ENCODE peak calls at places on chromosomes 16 and 17, in nine cellular contexts. A is T-helper 9 cell, G is HTR-8/SVneo, Q is PC-3, D is cardiac fibroblast, S is fibroblast of the aortic adventitia, Y is hepatic stellate cell, W is kidney tubule cell, F is NCI-H524. L is an unnamed sample.
A peak's percentile ranks its signal among the peaks of the same experiment; 100 is the strongest.

GRCh38 chr17:81110488-81111040 is 54.7 kb upstream of the PVALEF start:
- DNase-seq in Q (no peak), F (no peak), G (no peak), W (no peak), D (no peak), Y (no peak), A (no peak), S (no peak), L (no peak)

GRCh38 chr16:81860310-81860709 is 81.2 kb downstream of the PLCG2 start:
- DNase-seq in W (no peak), S (no peak), Y (no peak), D (no peak), G (no peak), Q (no peak), F (no peak), A (no peak), L (no peak)

GRCh38 chr16:28264656-28265055 is 27.7 kb upstream of the SBK1 start:
- DNase-seq in W (peak; percentile 51), D (peak; percentile 74), S (no peak), Q (no peak), F (no peak), A (no peak), G (peak; percentile 36), Y (no peak), L (peak; percentile 12)

GRCh38 chr17:30113213-30113612 is 3.4 kb upstream of the NSRP1 start:
- DNase-seq in Q (peak; percentile 96), D (no peak), A (no peak), W (peak; percentile 34), F (no peak), Y (no peak), S (peak; percentile 23), G (no peak), L (no peak)

GRCh38 chr16:13793788-13794461 is 126.0 kb upstream of the ERCC4 start:
- DNase-seq in Y (no peak), Q (no peak), F (no peak), D (no peak), A (no peak), W (no peak), G (no peak), S (no peak), L (no peak)

GRCh38 chr16:85438981-85439639 is 174.0 kb upstream of the GSE1 start:
- DNase-seq in S (no peak), F (peak; percentile 96), Q (no peak), G (no peak), W (no peak), Y (no peak), A (no peak), D (no peak), L (no peak)

GRCh38 chr17:78737332-78737731 is 44.7 kb downstream of the CYTH1 start:
- DNase-seq in W (peak; percentile 59), Q (peak; percentile 66), F (no peak), S (peak; percentile 82), A (no peak), G (peak; percentile 40), D (no peak), Y (peak; percentile 42), L (peak; percentile 88)

GRCh38 chr17:13462161-13462560 is 139.6 kb downstream of the HS3ST3A1 start:
- DNase-seq in F (no peak), A (no peak), W (no peak), S (peak; percentile 59), Q (peak; percentile 46), Y (no peak), G (no peak), D (peak; percentile 16), L (no peak)

GRCh38 chr16:77499373-77500285 is 64.8 kb upstream of the ADAMTS18 start:
- DNase-seq in Q (peak; percentile 42), A (no peak), G (no peak), F (no peak), S (peak; percentile 74), W (peak; percentile 52), Y (no peak), D (peak; percentile 13), L (peak; percentile 8)

GRCh38 chr17:13562271-13562800 is 39.4 kb downstream of the HS3ST3A1 start:
- DNase-seq in W (peak; percentile 91), A (no peak), D (no peak), G (peak; percentile 63), Q (peak; percentile 90), F (no peak), S (no peak), Y (peak; percentile 90), L (peak; percentile 91)

GRCh38 chr17:1758812-1759211 is 3.0 kb upstream of the SERPINF1 start:
- DNase-seq in Y (no peak), S (no peak), W (no peak), D (no peak), Q (no peak), G (no peak), A (no peak), F (no peak), L (no peak)

GRCh38 chr17:40932608-40933007 is 4.8 kb downstream of the KRT23 start:
- DNase-seq in F (no peak), G (no peak), Y (no peak), A (no peak), S (no peak), W (peak; percentile 97), D (no peak), Q (no peak), L (no peak)

GRCh38 chr17:82871776-82872561 is 32.1 kb upstream of the ZNF750 start:
- DNase-seq in Q (no peak), G (no peak), Y (no peak), F (no peak), A (no peak), S (no peak), D (no peak), W (no peak), L (no peak)

GRCh38 chr16:20901441-20902112 is 1.0 kb downstream of the LYRM1 start:
- DNase-seq in S (peak; percentile 64), W (peak; percentile 85), D (peak; percentile 75), A (no peak), Y (no peak), G (no peak), Q (peak; percentile 88), F (no peak), L (peak; percentile 76)

GRCh38 chr16:81650982-81651562 is 128.0 kb upstream of the PLCG2 start:
- DNase-seq in S (peak; percentile 33), W (no peak), Q (no peak), G (no peak), Y (no peak), D (peak; percentile 66), A (no peak), F (peak; percentile 51), L (no peak)

GRCh38 chr17:40290629-40291296 is 3.1 kb downstream of the CDC6 start:
- DNase-seq in W (peak; percentile 81), Y (peak; percentile 69), A (no peak), G (no peak), S (peak; percentile 95), Q (peak; percentile 76), D (peak; percentile 92), F (peak; percentile 25), L (peak; percentile 97)

GRCh38 chr17:82832411-82832810 is 7.4 kb downstream of the ZNF750 start:
- DNase-seq in D (no peak), W (no peak), G (no peak), Q (no peak), A (no peak), F (no peak), Y (no peak), S (no peak), L (no peak)

GRCh38 chr17:48543854-48544355 is 1.0 kb downstream of the HOXB2 start:
- DNase-seq in G (no peak), D (no peak), A (no peak), F (no peak), W (no peak), Q (no peak), S (peak; percentile 72), Y (no peak), L (peak; percentile 67)

GRCh38 chr17:20010099-20010863 is 1.1 kb downstream of the SPECC1 start:
- DNase-seq in Q (peak; percentile 90), S (peak; percentile 70), W (peak; percentile 46), D (peak; percentile 80), F (peak; percentile 39), G (peak; percentile 69), Y (peak; percentile 44), A (no peak), L (peak; percentile 54)

GRCh38 chr16:27330542-27330941 is 16.8 kb downstream of the IL4R start:
- DNase-seq in A (no peak), D (peak; percentile 97), Y (peak; percentile 87), S (peak; percentile 98), W (peak; percentile 17), F (no peak), G (no peak), Q (no peak), L (peak; percentile 99)

GRCh38 chr17:16439867-16440351 is 24.5 kb downstream of the TRPV2 start:
- DNase-seq in W (peak; percentile 47), S (peak; percentile 47), F (no peak), Y (no peak), A (no peak), Q (peak; percentile 27), D (peak; percentile 39), G (no peak), L (peak; percentile 42)

GRCh38 chr17:8896087-8896486 is 28.6 kb upstream of the PIK3R6 start:
- DNase-seq in Q (no peak), G (no peak), D (no peak), Y (no peak), F (no peak), A (no peak), S (no peak), W (no peak), L (no peak)

GRCh38 chr17:50151937-50152547 is 1.6 kb upstream of the PPP1R9B start:
- DNase-seq in W (peak; percentile 91), D (peak; percentile 90), Q (peak; percentile 93), Y (peak; percentile 94), F (peak; percentile 91), A (peak; percentile 21), S (peak; percentile 86), G (peak; percentile 96), L (peak; percentile 93)

GRCh38 chr17:76716146-76716833 is 5.5 kb upstream of the MXRA7 start:
- DNase-seq in D (peak; percentile 99), W (peak; percentile 86), Q (no peak), G (no peak), Y (peak; percentile 86), F (no peak), A (peak; percentile 37), S (peak; percentile 100), L (peak; percentile 100)

GRCh38 chr17:43367588-43368242 is 31.1 kb upstream of the ARL4D start:
- DNase-seq in S (peak; percentile 96), Y (peak; percentile 80), W (peak; percentile 96), Q (peak; percentile 90), G (peak; percentile 70), A (no peak), F (peak; percentile 67), D (peak; percentile 96), L (peak; percentile 100)

GRCh38 chr17:11005940-11006339 is 168.1 kb upstream of the PIRT start:
- DNase-seq in G (no peak), A (no peak), F (no peak), Y (no peak), S (no peak), D (no peak), Q (no peak), W (no peak), L (no peak)

GRCh38 chr17:77210946-77211541 is 70.3 kb downstream of the SEC14L1 start:
- DNase-seq in Q (no peak), S (no peak), F (no peak), W (no peak), A (no peak), Y (no peak), D (no peak), G (no peak), L (no peak)

GRCh38 chr17:40433551-40434384 is 9.5 kb upstream of the IGFBP4 start:
- DNase-seq in G (no peak), W (no peak), Y (no peak), F (no peak), A (no peak), Q (no peak), D (peak; percentile 28), S (peak; percentile 19), L (no peak)

GRCh38 chr17:17924131-17924856 is 47.9 kb downstream of the TOM1L2 start:
- DNase-seq in S (no peak), W (no peak), A (no peak), G (no peak), F (no peak), D (no peak), Y (no peak), Q (no peak), L (no peak)

GRCh38 chr17:4739122-4740024 is at the start of the genes CXCL16 and ZMYND15:
- DNase-seq in Q (peak; percentile 45), G (peak; percentile 46), F (no peak), A (peak; percentile 63), D (peak; percentile 45), W (peak; percentile 69), Y (peak; percentile 80), S (peak; percentile 33), L (peak; percentile 70)

GRCh38 chr17:19707728-19708221 is 8.6 kb downstream of the SLC47A2 start:
- DNase-seq in G (no peak), Q (no peak), S (no peak), W (no peak), F (no peak), D (no peak), Y (peak; percentile 3), A (no peak), L (no peak)

L was measured in mesenchymal stem cell.